ENCODE peak calls at places on chromosomes 11 and 22, in four cellular contexts. K, G, Q and J are unnamed samples.

GRCh38 chr11:17839973-17840611 is 105.5 kb downstream of the KCNC1 start:
- DNase-seq in K (no peak), Q (no peak), G (no peak), J (no peak)

GRCh38 chr11:86696004-86696403 is 23.6 kb upstream of the ME3 start:
- DNase-seq in G (no peak), Q (peak; percentile 27), K (peak; percentile 97), J (peak; percentile 94)

GRCh38 chr11:102802341-102802740 is 4.4 kb upstream of the MMP1 start:
- DNase-seq in K (peak; percentile 94), Q (no peak), G (no peak), J (peak; percentile 75)

GRCh38 chr11:39365809-39366436 is 2093.5 kb downstream of the LRRC4C start:
- DNase-seq in Q (no peak), G (no peak), K (peak; percentile 0), J (peak; percentile 8)

GRCh38 chr11:107683807-107684206 is 28.0 kb downstream of the SLN start:
- DNase-seq in K (no peak), Q (peak; percentile 56), G (no peak), J (no peak)

GRCh38 chr22:30873086-30873650 is 95.4 kb downstream of the MORC2 start:
- DNase-seq in K (no peak), G (peak; percentile 17), Q (no peak), J (no peak)

GRCh38 chr11:637593-638507 is 781 bp downstream of the DRD4 start:
- DNase-seq in K (no peak), Q (no peak), G (no peak), J (no peak)

GRCh38 chr22:37242395-37242918 is 1.6 kb downstream of the RAC2 start:
- DNase-seq in G (no peak), K (no peak), Q (no peak), J (no peak)

GRCh38 chr11:34284836-34285235 is 73.0 kb downstream of the ABTB2 start:
- DNase-seq in K (no peak), Q (no peak), G (no peak), J (no peak)

GRCh38 chr22:26725012-26725676 is 67.8 kb downstream of the MIAT start:
- DNase-seq in K (no peak), Q (no peak), G (no peak), J (no peak)

GRCh38 chr22:50141891-50142363 is 28.6 kb upstream of the PANX2 start:
- DNase-seq in G (no peak), K (no peak), Q (no peak), J (no peak)
- TF ChIP-seq CTCF in G (no peak), K (no peak), Q (no peak), J (peak; percentile 27)

DNA sequence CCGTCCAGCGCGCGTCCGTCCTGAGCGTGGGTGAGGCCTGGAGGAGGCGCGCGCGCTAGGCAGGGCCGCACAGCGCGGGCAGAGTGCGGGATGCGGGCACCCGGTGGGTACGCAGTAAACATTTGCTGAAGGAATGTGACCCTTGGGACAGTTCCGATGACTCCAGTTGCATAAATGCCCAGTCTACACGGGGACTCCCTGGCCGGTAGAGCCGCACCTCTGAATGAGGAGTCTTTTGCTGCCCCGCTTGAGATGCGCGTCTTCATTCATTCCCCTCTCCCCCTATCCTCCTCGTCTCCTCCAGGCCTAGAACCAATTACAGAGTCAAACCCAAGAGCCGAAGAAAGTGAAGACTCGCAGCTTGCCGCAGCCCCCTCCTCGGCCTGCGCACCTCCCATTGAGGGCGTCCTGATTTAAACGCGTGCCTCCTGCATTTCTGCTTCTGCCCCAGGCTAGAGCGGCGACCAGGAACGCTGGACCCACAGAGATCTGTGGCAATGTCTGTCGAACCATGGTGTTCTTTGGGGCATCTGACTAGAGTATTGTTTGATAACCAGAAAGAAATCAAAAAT is 731 bp upstream of the CHKB start:
- DNase-seq in G (no peak), K (no peak), Q (no peak), J (no peak)
- TF ChIP-seq CTCF in G (no peak), K (peak; percentile 28), Q (no peak), J (no peak)

GRCh38 chr11:121446752-121447156 is 5.4 kb upstream of the SORL1 start:
- DNase-seq in K (peak; percentile 21), Q (no peak), G (no peak), J (no peak)
- TF ChIP-seq CTCF in K (peak; percentile 20), Q (peak; percentile 58), G (peak; percentile 15), J (peak; percentile 54)

DNA sequence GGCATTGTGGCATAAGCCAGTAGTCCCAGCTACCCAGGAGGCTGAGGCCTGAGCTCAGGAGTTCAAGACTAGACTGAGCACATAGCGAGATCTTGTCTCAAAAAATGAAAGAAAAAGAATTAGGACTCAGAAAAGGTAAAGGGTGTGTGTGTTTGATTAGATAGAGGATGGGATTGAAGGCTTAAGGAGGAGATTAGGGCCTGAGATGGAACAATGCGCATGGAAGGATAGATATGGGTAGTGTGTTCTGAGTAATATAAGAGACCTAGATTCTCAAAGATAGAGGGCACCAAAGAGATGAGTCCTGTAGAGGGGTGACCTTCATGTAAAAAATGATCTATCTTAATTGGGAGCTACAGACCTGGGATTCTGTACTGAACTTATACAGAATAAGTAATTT is 17.3 kb upstream of the RAB30 start:
- DNase-seq in Q (no peak), K (no peak), G (no peak), J (no peak)
- TF ChIP-seq CTCF in Q (no peak), K (no peak), G (no peak), J (peak; percentile 43)